ENCODE peak calls at places on chromosomes 4 and X, in seven cellular contexts. W, Z, L, X, V, M and T are unnamed samples.

GRCh38 chr4:20589436-20589835 is 110.8 kb upstream of the PACRGL start:
- DNase-seq in W (no peak), Z (no peak), L (no peak), X (no peak), V (no peak), M (no peak), T (no peak)

GRCh38 chrX:13194291-13195103 is 125.4 kb downstream of the ATXN3L start:
- DNase-seq in W (no peak), Z (peak; percentile 18), L (no peak), X (no peak), V (no peak), M (no peak), T (no peak)

GRCh38 chr4:15501941-15502340 is 32.3 kb downstream of the CC2D2A start:
- DNase-seq in W (no peak), Z (no peak), L (no peak), X (no peak), V (no peak), M (no peak), T (no peak)

GRCh38 chrX:78092296-78092695 is 11.8 kb upstream of the PGK1 start:
- DNase-seq in W (peak; percentile 61), Z (no peak), L (no peak), X (no peak), V (no peak), M (no peak), T (no peak)

GRCh38 chrX:18534949-18535348 is 109.5 kb downstream of the CDKL5 start:
- DNase-seq in W (no peak), Z (no peak), L (no peak), X (no peak), V (no peak), M (no peak), T (no peak)

GRCh38 chr4:73770917-73771316 is 30.5 kb downstream of the CXCL8 start:
- DNase-seq in W (no peak), Z (no peak), L (no peak), X (peak; percentile 78), V (no peak), M (no peak), T (peak; percentile 70)

GRCh38 chr4:183659919-183660318 is 826 bp downstream of the TRAPPC11 start:
- DNase-seq in W (no peak), Z (no peak), L (no peak), X (no peak), V (peak; percentile 13), M (no peak), T (no peak)

GRCh38 chr4:103719320-103720204 is at the start of gene TACR3:
- DNase-seq in W (peak; percentile 2), Z (peak; percentile 87), L (no peak), X (no peak), V (no peak), M (no peak), T (no peak)

GRCh38 chrX:15600745-15601144 is at the start of gene ACE2:
- DNase-seq in W (no peak), Z (no peak), L (no peak), X (no peak), V (no peak), M (no peak), T (no peak)

GRCh38 chr4:39466747-39467146 is 7.9 kb downstream of the LIAS start:
- DNase-seq in W (no peak), Z (no peak), L (no peak), X (no peak), V (no peak), M (no peak), T (no peak)